ENCODE peak calls at places on chromosomes 6 and 20, in nine cellular contexts. One of them, this sample, is unnamed. For H3K9me3, the result is how much of the 10 kb centered on the place peaks cover.

GRCh38 chr20:1320016-1320415 is 8.9 kb downstream of the SDCBP2 start:
- DNase-seq in CD4-positive, alpha-beta T cell: no peak
- DNase-seq in CD8-positive, alpha-beta T cell: no peak
- DNase-seq in thyroid gland: no peak
- DNase-seq in IMR-90: no peak
- DNase-seq in sigmoid colon: no peak
- DNase-seq in colonic mucosa: no peak
- DNase-seq in H1: no peak
- DNase-seq in HCT116: no peak
- DNase-seq in this sample: no peak

GRCh38 chr20:58683132-58683531 is 9.5 kb upstream of the NPEPL1 start:
- DNase-seq in thyroid gland: no peak
- DNase-seq in sigmoid colon: no peak
- DNase-seq in H1: peak
- DNase-seq in IMR-90: no peak
- DNase-seq in CD4-positive, alpha-beta T cell: no peak
- DNase-seq in colonic mucosa: no peak
- DNase-seq in CD8-positive, alpha-beta T cell: no peak
- DNase-seq in HCT116: no peak
- DNase-seq in this sample: no peak

GRCh38 chr6:26598267-26598666 is 1.5 kb downstream of the ABT1 start:
- DNase-seq in colonic mucosa: no peak
- DNase-seq in H1: no peak
- DNase-seq in thyroid gland: no peak
- DNase-seq in CD8-positive, alpha-beta T cell: no peak
- DNase-seq in IMR-90: no peak
- DNase-seq in sigmoid colon: no peak
- DNase-seq in CD4-positive, alpha-beta T cell: no peak
- DNase-seq in HCT116: no peak
- DNase-seq in this sample: no peak

GRCh38 chr6:32220021-32220420 is 3.8 kb downstream of the NOTCH4 start:
- DNase-seq in thyroid gland: no peak
- DNase-seq in sigmoid colon: peak
- DNase-seq in HCT116: no peak
- DNase-seq in colonic mucosa: no peak
- DNase-seq in CD4-positive, alpha-beta T cell: no peak
- DNase-seq in CD8-positive, alpha-beta T cell: no peak
- DNase-seq in IMR-90: no peak
- DNase-seq in H1: no peak
- DNase-seq in this sample: no peak

GRCh38 chr6:26216015-26216885 is 129.0 kb downstream of the HFE start:
- DNase-seq in colonic mucosa: peak
- DNase-seq in HCT116: no peak
- DNase-seq in thyroid gland: peak
- DNase-seq in CD4-positive, alpha-beta T cell: peak
- DNase-seq in IMR-90: peak
- DNase-seq in CD8-positive, alpha-beta T cell: peak
- DNase-seq in H1: no peak
- DNase-seq in sigmoid colon: peak
- DNase-seq in this sample: peak

GRCh38 chr20:2599265-2600060 is 53.0 kb upstream of the NOP56 start:
- DNase-seq in colonic mucosa: peak
- DNase-seq in IMR-90: no peak
- DNase-seq in CD4-positive, alpha-beta T cell: no peak
- DNase-seq in HCT116: no peak
- DNase-seq in sigmoid colon: no peak
- DNase-seq in CD8-positive, alpha-beta T cell: no peak
- DNase-seq in thyroid gland: no peak
- DNase-seq in H1: no peak
- DNase-seq in this sample: no peak

GRCh38 chr20:44725852-44726251 is 10.7 kb downstream of the CCN5 start:
- DNase-seq in thyroid gland: no peak
- DNase-seq in sigmoid colon: no peak
- DNase-seq in IMR-90: no peak
- DNase-seq in CD4-positive, alpha-beta T cell: no peak
- DNase-seq in colonic mucosa: no peak
- DNase-seq in HCT116: no peak
- DNase-seq in H1: no peak
- DNase-seq in CD8-positive, alpha-beta T cell: no peak
- DNase-seq in this sample: no peak

GRCh38 chr20:63635431-63636141 is 8.7 kb upstream of the GMEB2 start:
- DNase-seq in sigmoid colon: no peak
- DNase-seq in thyroid gland: peak
- DNase-seq in CD4-positive, alpha-beta T cell: peak
- DNase-seq in IMR-90: no peak
- DNase-seq in H1: no peak
- DNase-seq in HCT116: no peak
- DNase-seq in colonic mucosa: no peak
- DNase-seq in CD8-positive, alpha-beta T cell: peak
- DNase-seq in this sample: peak

GRCh38 chr6:156258981-156259380 is 518.2 kb upstream of the ARID1B start:
- DNase-seq in HCT116: no peak
- DNase-seq in H1: no peak
- DNase-seq in CD4-positive, alpha-beta T cell: no peak
- DNase-seq in CD8-positive, alpha-beta T cell: no peak
- DNase-seq in IMR-90: no peak
- DNase-seq in colonic mucosa: no peak
- DNase-seq in thyroid gland: peak
- DNase-seq in sigmoid colon: no peak
- DNase-seq in this sample: no peak

GRCh38 chr20:32859961-32860360 is 1.2 kb downstream of the EFCAB8 start:
- DNase-seq in H1: no peak
- DNase-seq in colonic mucosa: no peak
- DNase-seq in thyroid gland: no peak
- DNase-seq in IMR-90: no peak
- DNase-seq in CD8-positive, alpha-beta T cell: no peak
- DNase-seq in sigmoid colon: no peak
- DNase-seq in HCT116: no peak
- DNase-seq in CD4-positive, alpha-beta T cell: no peak
- DNase-seq in this sample: no peak

GRCh38 chr6:26576929-26577719 is 19.6 kb upstream of the ABT1 start:
- DNase-seq in CD8-positive, alpha-beta T cell: no peak
- DNase-seq in H1: peak
- DNase-seq in IMR-90: peak
- DNase-seq in thyroid gland: peak
- DNase-seq in CD4-positive, alpha-beta T cell: peak
- DNase-seq in colonic mucosa: peak
- DNase-seq in HCT116: peak
- DNase-seq in sigmoid colon: no peak
- DNase-seq in this sample: peak

GRCh38 chr20:62824476-62825287 is 7.8 kb downstream of the COL9A3 start:
- DNase-seq in CD8-positive, alpha-beta T cell: peak
- DNase-seq in thyroid gland: peak
- DNase-seq in HCT116: no peak
- DNase-seq in H1: peak
- DNase-seq in sigmoid colon: peak
- DNase-seq in colonic mucosa: peak
- DNase-seq in IMR-90: no peak
- DNase-seq in CD4-positive, alpha-beta T cell: peak
- DNase-seq in this sample: peak

GRCh38 chr20:59273699-59274380 is 26.6 kb upstream of the EDN3 start:
- DNase-seq in CD4-positive, alpha-beta T cell: no peak
- DNase-seq in CD8-positive, alpha-beta T cell: no peak
- DNase-seq in colonic mucosa: no peak
- DNase-seq in sigmoid colon: no peak
- DNase-seq in H1: no peak
- DNase-seq in thyroid gland: no peak
- DNase-seq in HCT116: no peak
- DNase-seq in IMR-90: no peak
- DNase-seq in this sample: no peak

DNA sequence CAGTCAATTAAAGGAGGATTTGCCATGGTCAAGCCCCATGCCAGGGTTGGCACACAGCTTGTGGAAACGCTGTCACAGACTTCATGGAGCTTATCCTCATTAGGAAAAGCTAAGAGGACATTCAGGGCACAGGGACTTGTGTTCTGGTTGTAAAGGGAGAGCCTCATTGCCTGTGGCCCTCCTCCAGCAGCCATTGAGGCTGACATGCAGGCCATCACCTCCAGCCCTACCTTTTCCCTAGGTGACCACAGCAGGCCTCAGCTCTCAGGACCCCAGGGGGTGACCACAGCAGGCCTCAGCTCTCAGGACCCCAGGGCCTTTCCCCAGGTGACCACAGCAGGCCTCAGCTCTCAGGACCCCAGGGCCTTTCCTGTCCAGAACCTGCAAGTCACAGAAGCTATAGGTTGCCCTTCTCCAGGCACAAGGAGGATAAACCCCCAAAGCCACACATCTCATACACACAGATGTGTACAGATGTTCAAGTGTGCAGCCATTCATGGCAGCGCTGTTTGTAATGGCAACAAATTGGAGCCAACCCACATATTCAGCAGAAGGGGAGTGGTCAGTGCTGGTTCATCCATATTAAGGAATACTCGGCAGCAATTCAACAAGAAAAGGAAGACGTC is 26.1 kb downstream of the DUSP22 start:
- DNase-seq in CD4-positive, alpha-beta T cell: no peak
- DNase-seq in thyroid gland: no peak
- DNase-seq in IMR-90: no peak
- DNase-seq in CD8-positive, alpha-beta T cell: no peak
- DNase-seq in H1: no peak
- DNase-seq in HCT116: no peak
- DNase-seq in sigmoid colon: peak
- DNase-seq in colonic mucosa: no peak
- DNase-seq in this sample: no peak
- H3K9me3 ChIP-seq in CD4-positive, alpha-beta T cell: under half
- H3K9me3 ChIP-seq in thyroid gland: under half
- H3K9me3 ChIP-seq in IMR-90: under half
- H3K9me3 ChIP-seq in CD8-positive, alpha-beta T cell: under half
- H3K9me3 ChIP-seq in H1: half or more
- H3K9me3 ChIP-seq in HCT116: under half
- H3K9me3 ChIP-seq in sigmoid colon: under half
- H3K9me3 ChIP-seq in colonic mucosa: under half
- H3K9me3 ChIP-seq in this sample: under half

GRCh38 chr6:164947174-164947573 is 362.2 kb downstream of the C6orf118 start:
- DNase-seq in colonic mucosa: no peak
- DNase-seq in thyroid gland: no peak
- DNase-seq in CD8-positive, alpha-beta T cell: no peak
- DNase-seq in CD4-positive, alpha-beta T cell: no peak
- DNase-seq in HCT116: no peak
- DNase-seq in IMR-90: no peak
- DNase-seq in sigmoid colon: no peak
- DNase-seq in H1: no peak
- DNase-seq in this sample: no peak
- H3K9me3 ChIP-seq in colonic mucosa: under half
- H3K9me3 ChIP-seq in thyroid gland: under half
- H3K9me3 ChIP-seq in CD8-positive, alpha-beta T cell: under half
- H3K9me3 ChIP-seq in CD4-positive, alpha-beta T cell: under half
- H3K9me3 ChIP-seq in HCT116: under half
- H3K9me3 ChIP-seq in IMR-90: under half
- H3K9me3 ChIP-seq in sigmoid colon: under half
- H3K9me3 ChIP-seq in H1: under half
- H3K9me3 ChIP-seq in this sample: under half

GRCh38 chr6:140541288-140541687 is 1166.8 kb upstream of the CITED2 start:
- DNase-seq in H1: no peak
- DNase-seq in sigmoid colon: no peak
- DNase-seq in CD4-positive, alpha-beta T cell: no peak
- DNase-seq in thyroid gland: no peak
- DNase-seq in CD8-positive, alpha-beta T cell: no peak
- DNase-seq in HCT116: no peak
- DNase-seq in colonic mucosa: no peak
- DNase-seq in IMR-90: no peak
- DNase-seq in this sample: no peak
- H3K9me3 ChIP-seq in H1: under half
- H3K9me3 ChIP-seq in sigmoid colon: under half
- H3K9me3 ChIP-seq in CD4-positive, alpha-beta T cell: under half
- H3K9me3 ChIP-seq in thyroid gland: under half
- H3K9me3 ChIP-seq in CD8-positive, alpha-beta T cell: under half
- H3K9me3 ChIP-seq in HCT116: under half
- H3K9me3 ChIP-seq in colonic mucosa: under half
- H3K9me3 ChIP-seq in IMR-90: under half
- H3K9me3 ChIP-seq in this sample: under half

DNA sequence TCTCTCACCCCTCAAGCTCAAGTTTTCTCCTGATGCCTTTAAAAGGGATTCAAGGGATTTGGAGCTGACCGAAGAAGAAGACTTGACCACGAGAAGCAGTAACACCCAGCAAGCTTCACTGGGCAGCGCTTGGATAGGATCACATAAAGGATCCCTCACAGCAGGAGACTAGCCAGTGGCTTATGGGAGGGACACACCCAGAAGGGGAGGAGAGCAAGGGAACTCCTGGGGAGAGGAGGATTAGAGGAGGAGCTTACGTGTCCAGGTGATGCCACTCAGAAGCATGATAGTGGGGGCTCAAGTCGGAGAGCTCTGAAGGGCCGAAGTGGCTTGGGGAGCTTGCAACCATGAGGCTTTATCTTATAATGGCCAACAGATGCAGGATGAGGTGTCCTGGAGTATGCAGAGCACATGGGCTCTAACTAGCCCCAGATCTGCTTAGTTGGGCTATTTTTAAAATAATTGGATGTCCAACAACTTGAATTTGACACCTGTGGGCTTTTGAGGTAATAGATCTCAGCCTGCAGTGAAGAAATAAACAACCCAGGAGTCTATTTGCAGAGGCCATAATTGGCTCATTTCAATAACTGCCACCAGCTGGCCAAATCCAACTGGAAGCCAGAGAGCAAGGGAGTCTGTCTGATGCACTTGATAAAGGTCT is 137.9 kb upstream of the EXOC2 start:
- DNase-seq in CD4-positive, alpha-beta T cell: no peak
- DNase-seq in IMR-90: no peak
- DNase-seq in sigmoid colon: no peak
- DNase-seq in thyroid gland: no peak
- DNase-seq in CD8-positive, alpha-beta T cell: no peak
- DNase-seq in colonic mucosa: no peak
- DNase-seq in HCT116: no peak
- DNase-seq in H1: no peak
- DNase-seq in this sample: no peak
- H3K9me3 ChIP-seq in CD4-positive, alpha-beta T cell: under half
- H3K9me3 ChIP-seq in IMR-90: under half
- H3K9me3 ChIP-seq in sigmoid colon: under half
- H3K9me3 ChIP-seq in thyroid gland: under half
- H3K9me3 ChIP-seq in CD8-positive, alpha-beta T cell: under half
- H3K9me3 ChIP-seq in colonic mucosa: under half
- H3K9me3 ChIP-seq in HCT116: under half
- H3K9me3 ChIP-seq in H1: under half
- H3K9me3 ChIP-seq in this sample: under half

DNA sequence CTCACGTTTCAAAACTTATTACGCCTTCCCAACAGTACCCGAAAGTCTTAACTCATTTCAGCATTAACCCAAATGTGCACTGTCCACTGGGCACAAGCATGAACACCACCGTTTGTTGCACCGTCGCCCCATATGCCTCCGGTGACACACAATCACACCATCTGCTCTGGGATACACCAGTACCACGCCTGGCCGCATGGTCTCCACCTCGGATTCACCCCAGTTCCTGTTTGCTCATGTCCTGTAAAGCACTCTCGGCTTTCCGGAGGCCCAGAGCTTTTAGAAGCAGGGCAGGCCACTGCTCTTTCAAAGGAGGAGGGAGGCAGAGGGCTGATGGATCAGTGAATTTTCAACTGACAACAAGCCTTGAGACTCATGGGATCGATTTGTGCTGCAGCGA is 1570.0 kb upstream of the DEFB115 start:
- DNase-seq in CD8-positive, alpha-beta T cell: no peak
- DNase-seq in H1: no peak
- DNase-seq in CD4-positive, alpha-beta T cell: no peak
- DNase-seq in IMR-90: no peak
- DNase-seq in sigmoid colon: no peak
- DNase-seq in HCT116: no peak
- DNase-seq in thyroid gland: no peak
- DNase-seq in colonic mucosa: no peak
- DNase-seq in this sample: no peak
- H3K9me3 ChIP-seq in CD8-positive, alpha-beta T cell: under half
- H3K9me3 ChIP-seq in H1: half or more
- H3K9me3 ChIP-seq in CD4-positive, alpha-beta T cell: under half
- H3K9me3 ChIP-seq in IMR-90: under half
- H3K9me3 ChIP-seq in sigmoid colon: under half
- H3K9me3 ChIP-seq in HCT116: under half
- H3K9me3 ChIP-seq in thyroid gland: under half
- H3K9me3 ChIP-seq in colonic mucosa: under half
- H3K9me3 ChIP-seq in this sample: under half

This sample was measured in T-helper 17 cell.